ENCODE peak calls at places on chromosomes 2 and 18, in five cellular contexts. One of them, this sample, is unnamed.
A peak's percentile ranks its signal among the peaks of the same experiment; 100 is the strongest.

GRCh38 chr2:236607471-236608307 is 38.1 kb downstream of the ACKR3 start:
- DNase-seq in SJSA1: no peak
- DNase-seq in Karpas-422: peak; percentile 44
- DNase-seq in esophagus squamous epithelium: no peak
- DNase-seq in kidney glomerular epithelial cell: no peak
- DNase-seq in this sample: peak; percentile 3

GRCh38 chr2:230987137-230988020 is 8.5 kb upstream of the SPATA3 start:
- DNase-seq in SJSA1: peak; percentile 79
- DNase-seq in Karpas-422: peak; percentile 90
- DNase-seq in esophagus squamous epithelium: peak; percentile 4
- DNase-seq in kidney glomerular epithelial cell: peak; percentile 76
- DNase-seq in this sample: peak; percentile 28

GRCh38 chr2:7709907-7710306 is 792.7 kb downstream of the RNF144A start:
- DNase-seq in SJSA1: no peak
- DNase-seq in Karpas-422: no peak
- DNase-seq in esophagus squamous epithelium: no peak
- DNase-seq in kidney glomerular epithelial cell: no peak
- DNase-seq in this sample: no peak

GRCh38 chr2:181741756-181742155 is 61.4 kb upstream of the NEUROD1 start:
- DNase-seq in SJSA1: no peak
- DNase-seq in Karpas-422: no peak
- DNase-seq in esophagus squamous epithelium: no peak
- DNase-seq in kidney glomerular epithelial cell: no peak
- DNase-seq in this sample: peak; percentile 41

GRCh38 chr2:152950125-152950524 is 231.7 kb downstream of the ARL6IP6 start:
- DNase-seq in SJSA1: no peak
- DNase-seq in Karpas-422: no peak
- DNase-seq in esophagus squamous epithelium: no peak
- DNase-seq in kidney glomerular epithelial cell: peak; percentile 11
- DNase-seq in this sample: no peak

GRCh38 chr2:225487901-225488416 is 88.4 kb downstream of the NYAP2 start:
- DNase-seq in SJSA1: no peak
- DNase-seq in Karpas-422: no peak
- DNase-seq in esophagus squamous epithelium: no peak
- DNase-seq in kidney glomerular epithelial cell: no peak
- DNase-seq in this sample: no peak

GRCh38 chr2:26469092-26469710 is 8.7 kb downstream of the OTOF start:
- DNase-seq in SJSA1: no peak
- DNase-seq in Karpas-422: peak; percentile 92
- DNase-seq in esophagus squamous epithelium: no peak
- DNase-seq in kidney glomerular epithelial cell: peak; percentile 2
- DNase-seq in this sample: no peak

GRCh38 chr2:203782262-203782976 is 76.0 kb downstream of the CD28 start:
- DNase-seq in SJSA1: no peak
- DNase-seq in Karpas-422: peak; percentile 73
- DNase-seq in esophagus squamous epithelium: no peak
- DNase-seq in kidney glomerular epithelial cell: peak; percentile 77
- DNase-seq in this sample: peak; percentile 97

GRCh38 chr2:153819501-153819900 is 52.2 kb upstream of the GALNT13 start:
- DNase-seq in SJSA1: no peak
- DNase-seq in Karpas-422: no peak
- DNase-seq in esophagus squamous epithelium: no peak
- DNase-seq in kidney glomerular epithelial cell: no peak
- DNase-seq in this sample: no peak

GRCh38 chr2:96859338-96859649 is 1.5 kb upstream of the ANKRD39 start:
- DNase-seq in SJSA1: no peak
- DNase-seq in Karpas-422: no peak
- DNase-seq in esophagus squamous epithelium: no peak
- DNase-seq in kidney glomerular epithelial cell: no peak
- DNase-seq in this sample: no peak

GRCh38 chr2:158457826-158458616 is 1.3 kb downstream of the PKP4 start:
- DNase-seq in SJSA1: peak; percentile 90
- DNase-seq in Karpas-422: no peak
- DNase-seq in esophagus squamous epithelium: no peak
- DNase-seq in kidney glomerular epithelial cell: peak; percentile 77
- DNase-seq in this sample: peak; percentile 21

GRCh38 chr2:172434821-172435607 is 7.6 kb downstream of the ITGA6 start:
- DNase-seq in SJSA1: no peak
- DNase-seq in Karpas-422: no peak
- DNase-seq in esophagus squamous epithelium: no peak
- DNase-seq in kidney glomerular epithelial cell: no peak
- DNase-seq in this sample: no peak

GRCh38 chr2:106868199-106868598 is 17.8 kb downstream of the ST6GAL2 start:
- DNase-seq in SJSA1: no peak
- DNase-seq in Karpas-422: peak; percentile 57
- DNase-seq in esophagus squamous epithelium: no peak
- DNase-seq in kidney glomerular epithelial cell: no peak
- DNase-seq in this sample: no peak

GRCh38 chr2:50133766-50134165 is 898.2 kb downstream of the NRXN1 start:
- DNase-seq in SJSA1: no peak
- DNase-seq in Karpas-422: no peak
- DNase-seq in esophagus squamous epithelium: no peak
- DNase-seq in kidney glomerular epithelial cell: no peak
- DNase-seq in this sample: no peak

GRCh38 chr18:28735731-28736130 is 558.8 kb upstream of the CDH2 start:
- DNase-seq in SJSA1: no peak
- DNase-seq in Karpas-422: no peak
- DNase-seq in esophagus squamous epithelium: no peak
- DNase-seq in kidney glomerular epithelial cell: peak; percentile 71
- DNase-seq in this sample: peak; percentile 82

GRCh38 chr2:160700006-160700405 is 206.4 kb upstream of the RBMS1 start:
- DNase-seq in SJSA1: no peak
- DNase-seq in Karpas-422: no peak
- DNase-seq in esophagus squamous epithelium: no peak
- DNase-seq in kidney glomerular epithelial cell: no peak
- DNase-seq in this sample: no peak

GRCh38 chr2:45699032-45699658 is 47.7 kb downstream of the PRKCE start:
- DNase-seq in SJSA1: no peak
- DNase-seq in Karpas-422: no peak
- DNase-seq in esophagus squamous epithelium: no peak
- DNase-seq in kidney glomerular epithelial cell: peak; percentile 75
- DNase-seq in this sample: peak; percentile 68

GRCh38 chr2:10811552-10811951 is 1.0 kb downstream of the PDIA6 start:
- DNase-seq in SJSA1: no peak
- DNase-seq in Karpas-422: peak; percentile 46
- DNase-seq in esophagus squamous epithelium: no peak
- DNase-seq in kidney glomerular epithelial cell: no peak
- DNase-seq in this sample: no peak

GRCh38 chr2:240429341-240429871 is 6.1 kb upstream of the GPC1 start:
- DNase-seq in SJSA1: no peak
- DNase-seq in Karpas-422: no peak
- DNase-seq in esophagus squamous epithelium: no peak
- DNase-seq in kidney glomerular epithelial cell: no peak
- DNase-seq in this sample: no peak